ENCODE peak calls at places on chromosomes 2 and 18, in six cellular contexts. One of them, this sample, is unnamed.

GRCh38 chr2:55490554-55490953 is 29.0 kb upstream of the CFAP36 start:
- DNase-seq in MG63: peak; percentile 14
- DNase-seq in HFF-Myc: peak; percentile 59
- DNase-seq in NCI-H1092 treated with DMSO at 0.1 percent for 48 hours: peak; percentile 21
- DNase-seq in frontal cortex: no peak
- DNase-seq in stimulated activated CD4-positive, alpha-beta T cell treated with anti-CD3 and anti-CD28 coated beads, TNF-alpha, amount 100 ng/mL, for 4 hours: no peak
- DNase-seq in this sample: no peak

GRCh38 chr18:65938592-65939372 is 188.0 kb downstream of the CDH7 start:
- DNase-seq in MG63: peak; percentile 39
- DNase-seq in frontal cortex: no peak
- DNase-seq in NCI-H1092 treated with DMSO at 0.1 percent for 48 hours: peak; percentile 36
- DNase-seq in stimulated activated CD4-positive, alpha-beta T cell treated with anti-CD3 and anti-CD28 coated beads, TNF-alpha, amount 100 ng/mL, for 4 hours: no peak
- DNase-seq in HFF-Myc: peak; percentile 0
- DNase-seq in this sample: no peak

GRCh38 chr2:174236429-174236828 is 11.9 kb downstream of the OLA1 start:
- DNase-seq in MG63: no peak
- DNase-seq in HFF-Myc: no peak
- DNase-seq in frontal cortex: no peak
- DNase-seq in NCI-H1092 treated with DMSO at 0.1 percent for 48 hours: no peak
- DNase-seq in stimulated activated CD4-positive, alpha-beta T cell treated with anti-CD3 and anti-CD28 coated beads, TNF-alpha, amount 100 ng/mL, for 4 hours: no peak
- DNase-seq in this sample: no peak

GRCh38 chr2:187009483-187010239 is 160.7 kb upstream of the ZSWIM2 start:
- DNase-seq in HFF-Myc: no peak
- DNase-seq in frontal cortex: no peak
- DNase-seq in stimulated activated CD4-positive, alpha-beta T cell treated with anti-CD3 and anti-CD28 coated beads, TNF-alpha, amount 100 ng/mL, for 4 hours: no peak
- DNase-seq in NCI-H1092 treated with DMSO at 0.1 percent for 48 hours: no peak
- DNase-seq in MG63: no peak
- DNase-seq in this sample: no peak

GRCh38 chr18:59848002-59848401 is 51.8 kb upstream of the PMAIP1 start:
- DNase-seq in stimulated activated CD4-positive, alpha-beta T cell treated with anti-CD3 and anti-CD28 coated beads, TNF-alpha, amount 100 ng/mL, for 4 hours: no peak
- DNase-seq in NCI-H1092 treated with DMSO at 0.1 percent for 48 hours: no peak
- DNase-seq in MG63: no peak
- DNase-seq in frontal cortex: no peak
- DNase-seq in HFF-Myc: no peak
- DNase-seq in this sample: no peak

GRCh38 chr2:43685350-43685749 is 9.1 kb upstream of the C1GALT1C1L start:
- DNase-seq in stimulated activated CD4-positive, alpha-beta T cell treated with anti-CD3 and anti-CD28 coated beads, TNF-alpha, amount 100 ng/mL, for 4 hours: no peak
- DNase-seq in NCI-H1092 treated with DMSO at 0.1 percent for 48 hours: no peak
- DNase-seq in frontal cortex: no peak
- DNase-seq in MG63: peak; percentile 18
- DNase-seq in HFF-Myc: no peak
- DNase-seq in this sample: no peak

GRCh38 chr2:232483296-232483922 is 4.2 kb downstream of the ECEL1 start:
- DNase-seq in NCI-H1092 treated with DMSO at 0.1 percent for 48 hours: no peak
- DNase-seq in frontal cortex: no peak
- DNase-seq in stimulated activated CD4-positive, alpha-beta T cell treated with anti-CD3 and anti-CD28 coated beads, TNF-alpha, amount 100 ng/mL, for 4 hours: no peak
- DNase-seq in HFF-Myc: no peak
- DNase-seq in MG63: no peak
- DNase-seq in this sample: no peak

GRCh38 chr18:68803371-68803770 is 5.5 kb downstream of the CCDC102B start:
- DNase-seq in HFF-Myc: peak; percentile 95
- DNase-seq in frontal cortex: no peak
- DNase-seq in MG63: peak; percentile 62
- DNase-seq in stimulated activated CD4-positive, alpha-beta T cell treated with anti-CD3 and anti-CD28 coated beads, TNF-alpha, amount 100 ng/mL, for 4 hours: no peak
- DNase-seq in NCI-H1092 treated with DMSO at 0.1 percent for 48 hours: no peak
- DNase-seq in this sample: no peak

GRCh38 chr18:29188760-29189159 is 1011.8 kb upstream of the CDH2 start:
- DNase-seq in MG63: no peak
- DNase-seq in NCI-H1092 treated with DMSO at 0.1 percent for 48 hours: no peak
- DNase-seq in frontal cortex: no peak
- DNase-seq in stimulated activated CD4-positive, alpha-beta T cell treated with anti-CD3 and anti-CD28 coated beads, TNF-alpha, amount 100 ng/mL, for 4 hours: no peak
- DNase-seq in HFF-Myc: no peak
- DNase-seq in this sample: no peak

GRCh38 chr18:2442726-2443275 is 128.5 kb downstream of the METTL4 start:
- DNase-seq in HFF-Myc: no peak
- DNase-seq in NCI-H1092 treated with DMSO at 0.1 percent for 48 hours: no peak
- DNase-seq in stimulated activated CD4-positive, alpha-beta T cell treated with anti-CD3 and anti-CD28 coated beads, TNF-alpha, amount 100 ng/mL, for 4 hours: no peak
- DNase-seq in MG63: no peak
- DNase-seq in frontal cortex: no peak
- DNase-seq in this sample: no peak

GRCh38 chr2:232890896-232891601 is 21.0 kb downstream of the SNORC start:
- DNase-seq in frontal cortex: no peak
- DNase-seq in NCI-H1092 treated with DMSO at 0.1 percent for 48 hours: no peak
- DNase-seq in stimulated activated CD4-positive, alpha-beta T cell treated with anti-CD3 and anti-CD28 coated beads, TNF-alpha, amount 100 ng/mL, for 4 hours: no peak
- DNase-seq in MG63: no peak
- DNase-seq in HFF-Myc: no peak
- DNase-seq in this sample: no peak

GRCh38 chr2:30736461-30737325 is 70.6 kb downstream of the CAPN13 start:
- DNase-seq in NCI-H1092 treated with DMSO at 0.1 percent for 48 hours: peak; percentile 80
- DNase-seq in frontal cortex: no peak
- DNase-seq in HFF-Myc: no peak
- DNase-seq in MG63: no peak
- DNase-seq in stimulated activated CD4-positive, alpha-beta T cell treated with anti-CD3 and anti-CD28 coated beads, TNF-alpha, amount 100 ng/mL, for 4 hours: no peak
- DNase-seq in this sample: no peak

GRCh38 chr2:179263460-179264237 is 983 bp downstream of the SESTD1 start:
- DNase-seq in HFF-Myc: no peak
- DNase-seq in MG63: peak; percentile 42
- DNase-seq in frontal cortex: peak; percentile 47
- DNase-seq in stimulated activated CD4-positive, alpha-beta T cell treated with anti-CD3 and anti-CD28 coated beads, TNF-alpha, amount 100 ng/mL, for 4 hours: no peak
- DNase-seq in NCI-H1092 treated with DMSO at 0.1 percent for 48 hours: peak; percentile 50
- DNase-seq in this sample: no peak

GRCh38 chr2:239444626-239445625 is 44.1 kb upstream of the HDAC4 start:
- DNase-seq in HFF-Myc: no peak
- DNase-seq in frontal cortex: no peak
- DNase-seq in NCI-H1092 treated with DMSO at 0.1 percent for 48 hours: no peak
- DNase-seq in stimulated activated CD4-positive, alpha-beta T cell treated with anti-CD3 and anti-CD28 coated beads, TNF-alpha, amount 100 ng/mL, for 4 hours: no peak
- DNase-seq in MG63: no peak
- DNase-seq in this sample: no peak

GRCh38 chr2:157934684-157935377 is 58.7 kb upstream of the ACVR1 start:
- DNase-seq in MG63: no peak
- DNase-seq in frontal cortex: no peak
- DNase-seq in NCI-H1092 treated with DMSO at 0.1 percent for 48 hours: no peak
- DNase-seq in stimulated activated CD4-positive, alpha-beta T cell treated with anti-CD3 and anti-CD28 coated beads, TNF-alpha, amount 100 ng/mL, for 4 hours: no peak
- DNase-seq in HFF-Myc: no peak
- DNase-seq in this sample: no peak

GRCh38 chr2:43458002-43458628 is 137.7 kb downstream of the THADA start:
- DNase-seq in NCI-H1092 treated with DMSO at 0.1 percent for 48 hours: no peak
- DNase-seq in stimulated activated CD4-positive, alpha-beta T cell treated with anti-CD3 and anti-CD28 coated beads, TNF-alpha, amount 100 ng/mL, for 4 hours: no peak
- DNase-seq in MG63: no peak
- DNase-seq in frontal cortex: no peak
- DNase-seq in HFF-Myc: no peak
- DNase-seq in this sample: no peak

GRCh38 chr2:120780402-120780801 is 44.7 kb downstream of the GLI2 start:
- DNase-seq in HFF-Myc: no peak
- DNase-seq in MG63: no peak
- DNase-seq in NCI-H1092 treated with DMSO at 0.1 percent for 48 hours: no peak
- DNase-seq in stimulated activated CD4-positive, alpha-beta T cell treated with anti-CD3 and anti-CD28 coated beads, TNF-alpha, amount 100 ng/mL, for 4 hours: no peak
- DNase-seq in frontal cortex: no peak
- DNase-seq in this sample: no peak

GRCh38 chr2:208556954-208557601 is 150.5 kb downstream of the PTH2R start:
- DNase-seq in stimulated activated CD4-positive, alpha-beta T cell treated with anti-CD3 and anti-CD28 coated beads, TNF-alpha, amount 100 ng/mL, for 4 hours: no peak
- DNase-seq in HFF-Myc: no peak
- DNase-seq in NCI-H1092 treated with DMSO at 0.1 percent for 48 hours: peak; percentile 80
- DNase-seq in frontal cortex: no peak
- DNase-seq in MG63: no peak
- DNase-seq in this sample: no peak

GRCh38 chr2:204533629-204534370 is 11.5 kb upstream of the PARD3B start:
- DNase-seq in HFF-Myc: no peak
- DNase-seq in frontal cortex: no peak
- DNase-seq in stimulated activated CD4-positive, alpha-beta T cell treated with anti-CD3 and anti-CD28 coated beads, TNF-alpha, amount 100 ng/mL, for 4 hours: no peak
- DNase-seq in MG63: peak; percentile 72
- DNase-seq in NCI-H1092 treated with DMSO at 0.1 percent for 48 hours: no peak
- DNase-seq in this sample: no peak

GRCh38 chr2:12451726-12452125 is 265.0 kb upstream of the TRIB2 start:
- DNase-seq in HFF-Myc: no peak
- DNase-seq in frontal cortex: no peak
- DNase-seq in MG63: no peak
- DNase-seq in NCI-H1092 treated with DMSO at 0.1 percent for 48 hours: no peak
- DNase-seq in stimulated activated CD4-positive, alpha-beta T cell treated with anti-CD3 and anti-CD28 coated beads, TNF-alpha, amount 100 ng/mL, for 4 hours: no peak
- DNase-seq in this sample: no peak

GRCh38 chr2:232872826-232873225 is 2.8 kb downstream of the SNORC start:
- DNase-seq in MG63: no peak
- DNase-seq in stimulated activated CD4-positive, alpha-beta T cell treated with anti-CD3 and anti-CD28 coated beads, TNF-alpha, amount 100 ng/mL, for 4 hours: no peak
- DNase-seq in frontal cortex: no peak
- DNase-seq in HFF-Myc: no peak
- DNase-seq in NCI-H1092 treated with DMSO at 0.1 percent for 48 hours: no peak
- DNase-seq in this sample: no peak

GRCh38 chr2:44952806-44953685 is 11.5 kb downstream of the SIX3 start:
- DNase-seq in MG63: no peak
- DNase-seq in HFF-Myc: no peak
- DNase-seq in frontal cortex: no peak
- DNase-seq in NCI-H1092 treated with DMSO at 0.1 percent for 48 hours: no peak
- DNase-seq in stimulated activated CD4-positive, alpha-beta T cell treated with anti-CD3 and anti-CD28 coated beads, TNF-alpha, amount 100 ng/mL, for 4 hours: no peak
- DNase-seq in this sample: no peak

GRCh38 chr2:130336877-130337734 is 5.6 kb upstream of the IMP4 start:
- DNase-seq in frontal cortex: peak; percentile 75
- DNase-seq in stimulated activated CD4-positive, alpha-beta T cell treated with anti-CD3 and anti-CD28 coated beads, TNF-alpha, amount 100 ng/mL, for 4 hours: peak; percentile 27
- DNase-seq in NCI-H1092 treated with DMSO at 0.1 percent for 48 hours: peak; percentile 83
- DNase-seq in HFF-Myc: no peak
- DNase-seq in MG63: no peak
- DNase-seq in this sample: no peak

GRCh38 chr2:96898636-96899035 is 28.8 kb upstream of the SEMA4C start:
- DNase-seq in stimulated activated CD4-positive, alpha-beta T cell treated with anti-CD3 and anti-CD28 coated beads, TNF-alpha, amount 100 ng/mL, for 4 hours: no peak
- DNase-seq in MG63: no peak
- DNase-seq in frontal cortex: no peak
- DNase-seq in NCI-H1092 treated with DMSO at 0.1 percent for 48 hours: no peak
- DNase-seq in HFF-Myc: no peak
- DNase-seq in this sample: no peak

GRCh38 chr2:24577481-24577880 is 86.4 kb downstream of the NCOA1 start:
- DNase-seq in NCI-H1092 treated with DMSO at 0.1 percent for 48 hours: no peak
- DNase-seq in frontal cortex: no peak
- DNase-seq in MG63: no peak
- DNase-seq in HFF-Myc: no peak
- DNase-seq in stimulated activated CD4-positive, alpha-beta T cell treated with anti-CD3 and anti-CD28 coated beads, TNF-alpha, amount 100 ng/mL, for 4 hours: no peak
- DNase-seq in this sample: no peak

GRCh38 chr18:46109386-46109785 is 5.2 kb downstream of the HAUS1 start:
- DNase-seq in MG63: no peak
- DNase-seq in HFF-Myc: no peak
- DNase-seq in frontal cortex: no peak
- DNase-seq in stimulated activated CD4-positive, alpha-beta T cell treated with anti-CD3 and anti-CD28 coated beads, TNF-alpha, amount 100 ng/mL, for 4 hours: no peak
- DNase-seq in NCI-H1092 treated with DMSO at 0.1 percent for 48 hours: no peak
- DNase-seq in this sample: no peak

GRCh38 chr2:44579136-44579836 is 217.5 kb downstream of the CAMKMT start:
- DNase-seq in NCI-H1092 treated with DMSO at 0.1 percent for 48 hours: no peak
- DNase-seq in frontal cortex: no peak
- DNase-seq in stimulated activated CD4-positive, alpha-beta T cell treated with anti-CD3 and anti-CD28 coated beads, TNF-alpha, amount 100 ng/mL, for 4 hours: no peak
- DNase-seq in HFF-Myc: no peak
- DNase-seq in MG63: no peak
- DNase-seq in this sample: no peak

GRCh38 chr2:189954989-189955388 is 107.5 kb downstream of the MSTN start:
- DNase-seq in MG63: no peak
- DNase-seq in stimulated activated CD4-positive, alpha-beta T cell treated with anti-CD3 and anti-CD28 coated beads, TNF-alpha, amount 100 ng/mL, for 4 hours: no peak
- DNase-seq in HFF-Myc: no peak
- DNase-seq in frontal cortex: no peak
- DNase-seq in NCI-H1092 treated with DMSO at 0.1 percent for 48 hours: no peak
- DNase-seq in this sample: no peak

GRCh38 chr2:227804970-227805369 is 8.7 kb upstream of the CCL20 start:
- DNase-seq in NCI-H1092 treated with DMSO at 0.1 percent for 48 hours: no peak
- DNase-seq in frontal cortex: no peak
- DNase-seq in MG63: peak; percentile 15
- DNase-seq in stimulated activated CD4-positive, alpha-beta T cell treated with anti-CD3 and anti-CD28 coated beads, TNF-alpha, amount 100 ng/mL, for 4 hours: no peak
- DNase-seq in HFF-Myc: no peak
- DNase-seq in this sample: no peak

GRCh38 chr2:54945401-54946219 is 104.6 kb downstream of the RTN4 start:
- DNase-seq in NCI-H1092 treated with DMSO at 0.1 percent for 48 hours: no peak
- DNase-seq in frontal cortex: no peak
- DNase-seq in MG63: peak; percentile 97
- DNase-seq in stimulated activated CD4-positive, alpha-beta T cell treated with anti-CD3 and anti-CD28 coated beads, TNF-alpha, amount 100 ng/mL, for 4 hours: no peak
- DNase-seq in HFF-Myc: no peak
- DNase-seq in this sample: no peak

GRCh38 chr2:196182439-196183171 is 11.2 kb upstream of the STK17B start:
- DNase-seq in HFF-Myc: no peak
- DNase-seq in stimulated activated CD4-positive, alpha-beta T cell treated with anti-CD3 and anti-CD28 coated beads, TNF-alpha, amount 100 ng/mL, for 4 hours: no peak
- DNase-seq in frontal cortex: no peak
- DNase-seq in MG63: no peak
- DNase-seq in NCI-H1092 treated with DMSO at 0.1 percent for 48 hours: no peak
- DNase-seq in this sample: no peak

GRCh38 chr2:64035067-64035942 is 16.1 kb upstream of the VPS54 start:
- DNase-seq in stimulated activated CD4-positive, alpha-beta T cell treated with anti-CD3 and anti-CD28 coated beads, TNF-alpha, amount 100 ng/mL, for 4 hours: no peak
- DNase-seq in MG63: no peak
- DNase-seq in NCI-H1092 treated with DMSO at 0.1 percent for 48 hours: no peak
- DNase-seq in frontal cortex: no peak
- DNase-seq in HFF-Myc: no peak
- DNase-seq in this sample: no peak

GRCh38 chr2:217826505-217826904 is 176.3 kb downstream of the TNS1 start:
- DNase-seq in frontal cortex: no peak
- DNase-seq in HFF-Myc: no peak
- DNase-seq in stimulated activated CD4-positive, alpha-beta T cell treated with anti-CD3 and anti-CD28 coated beads, TNF-alpha, amount 100 ng/mL, for 4 hours: no peak
- DNase-seq in MG63: no peak
- DNase-seq in NCI-H1092 treated with DMSO at 0.1 percent for 48 hours: no peak
- DNase-seq in this sample: no peak

GRCh38 chr2:27954771-27955384 is 64.3 kb downstream of the BABAM2 start:
- DNase-seq in stimulated activated CD4-positive, alpha-beta T cell treated with anti-CD3 and anti-CD28 coated beads, TNF-alpha, amount 100 ng/mL, for 4 hours: no peak
- DNase-seq in frontal cortex: no peak
- DNase-seq in MG63: peak; percentile 89
- DNase-seq in HFF-Myc: peak; percentile 91
- DNase-seq in NCI-H1092 treated with DMSO at 0.1 percent for 48 hours: no peak
- DNase-seq in this sample: peak; percentile 87

GRCh38 chr2:84865181-84865783 is 15.6 kb downstream of the TRABD2A start:
- DNase-seq in MG63: no peak
- DNase-seq in stimulated activated CD4-positive, alpha-beta T cell treated with anti-CD3 and anti-CD28 coated beads, TNF-alpha, amount 100 ng/mL, for 4 hours: no peak
- DNase-seq in frontal cortex: peak; percentile 40
- DNase-seq in NCI-H1092 treated with DMSO at 0.1 percent for 48 hours: no peak
- DNase-seq in HFF-Myc: no peak
- DNase-seq in this sample: no peak

GRCh38 chr18:11957636-11958035 is 23.7 kb upstream of the IMPA2 start:
- DNase-seq in HFF-Myc: no peak
- DNase-seq in frontal cortex: no peak
- DNase-seq in stimulated activated CD4-positive, alpha-beta T cell treated with anti-CD3 and anti-CD28 coated beads, TNF-alpha, amount 100 ng/mL, for 4 hours: no peak
- DNase-seq in NCI-H1092 treated with DMSO at 0.1 percent for 48 hours: no peak
- DNase-seq in MG63: no peak
- DNase-seq in this sample: no peak

This sample was measured in SK-N-MC.